ENCODE peak calls at places on chromosome 3, in six cellular contexts. One of them, this sample, is unnamed.
A peak's percentile ranks its signal among the peaks of the same experiment; 100 is the strongest.

GRCh38 chr3:173770796-173771573 is 373.4 kb downstream of the NLGN1 start:
- DNase-seq in tibial nerve: no peak
- DNase-seq in esophagus muscularis mucosa: no peak
- DNase-seq in A549: no peak
- DNase-seq in stomach: no peak
- DNase-seq in K562: no peak
- DNase-seq in this sample: no peak

GRCh38 chr3:141115752-141116541 is 64.8 kb downstream of the SPSB4 start:
- DNase-seq in esophagus muscularis mucosa: peak; percentile 78
- DNase-seq in stomach: no peak
- DNase-seq in tibial nerve: no peak
- DNase-seq in A549: no peak
- DNase-seq in K562: no peak
- DNase-seq in this sample: peak; percentile 41

GRCh38 chr3:76566211-76566534 is 473.7 kb upstream of the ROBO2 start:
- DNase-seq in A549: no peak
- DNase-seq in esophagus muscularis mucosa: no peak
- DNase-seq in tibial nerve: no peak
- DNase-seq in K562: no peak
- DNase-seq in stomach: no peak
- DNase-seq in this sample: no peak

GRCh38 chr3:42518800-42519567 is 16.5 kb downstream of the VIPR1 start:
- DNase-seq in A549: no peak
- DNase-seq in tibial nerve: no peak
- DNase-seq in stomach: no peak
- DNase-seq in K562: peak; percentile 42
- DNase-seq in esophagus muscularis mucosa: no peak
- DNase-seq in this sample: no peak

GRCh38 chr3:31934866-31935265 is 46.2 kb downstream of the OSBPL10 start:
- DNase-seq in tibial nerve: no peak
- DNase-seq in K562: no peak
- DNase-seq in A549: no peak
- DNase-seq in stomach: no peak
- DNase-seq in esophagus muscularis mucosa: no peak
- DNase-seq in this sample: no peak

GRCh38 chr3:146165844-146166243 is 4.9 kb upstream of the PLOD2 start:
- DNase-seq in stomach: no peak
- DNase-seq in esophagus muscularis mucosa: no peak
- DNase-seq in tibial nerve: no peak
- DNase-seq in K562: no peak
- DNase-seq in A549: no peak
- DNase-seq in this sample: no peak

GRCh38 chr3:194906229-194906629 is 220.5 kb downstream of the FAM43A start:
- DNase-seq in A549: no peak
- DNase-seq in stomach: no peak
- DNase-seq in tibial nerve: no peak
- DNase-seq in esophagus muscularis mucosa: peak; percentile 29
- DNase-seq in K562: no peak
- DNase-seq in this sample: no peak

GRCh38 chr3:56782215-56782614 is 19.5 kb downstream of the ARHGEF3 start:
- DNase-seq in esophagus muscularis mucosa: no peak
- DNase-seq in stomach: no peak
- DNase-seq in tibial nerve: no peak
- DNase-seq in K562: no peak
- DNase-seq in A549: no peak
- DNase-seq in this sample: no peak

GRCh38 chr3:99789322-99789721 is 28.3 kb upstream of the CMSS1 start:
- DNase-seq in A549: peak; percentile 47
- DNase-seq in stomach: no peak
- DNase-seq in K562: no peak
- DNase-seq in tibial nerve: no peak
- DNase-seq in esophagus muscularis mucosa: no peak
- DNase-seq in this sample: no peak

GRCh38 chr3:38039101-38039898 is at the start of gene DLEC1:
- DNase-seq in tibial nerve: no peak
- DNase-seq in stomach: peak; percentile 77
- DNase-seq in A549: no peak
- DNase-seq in esophagus muscularis mucosa: peak; percentile 89
- DNase-seq in K562: peak; percentile 56
- DNase-seq in this sample: peak; percentile 76

DNA sequence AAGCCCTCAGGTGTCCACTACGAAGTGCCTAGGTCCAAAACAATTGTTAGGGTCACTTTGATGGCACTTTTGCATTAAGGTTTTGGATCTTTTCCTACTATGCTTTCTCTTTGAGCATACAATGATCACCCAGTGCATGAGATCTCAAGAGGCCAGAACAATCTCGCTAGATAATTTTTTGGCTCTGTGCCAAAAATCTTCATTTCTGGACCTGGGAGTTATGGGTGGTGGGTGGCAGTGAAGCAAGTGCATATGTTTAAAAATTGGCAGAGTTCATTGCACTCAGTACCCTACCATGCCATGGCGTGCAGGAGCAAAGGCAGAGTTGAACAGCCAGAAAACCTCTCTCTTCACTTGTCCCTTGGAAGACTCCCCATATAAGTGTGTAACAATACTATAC is 797.7 kb downstream of the ROBO2 start:
- DNase-seq in K562: no peak
- DNase-seq in stomach: no peak
- DNase-seq in A549: no peak
- DNase-seq in esophagus muscularis mucosa: no peak
- DNase-seq in tibial nerve: no peak
- DNase-seq in this sample: no peak
- H3K27ac ChIP-seq in K562: no peak overlapping the region
- H3K27ac ChIP-seq in stomach: no peak overlapping the region
- H3K27ac ChIP-seq in A549: no peak overlapping the region
- H3K27ac ChIP-seq in esophagus muscularis mucosa: no peak overlapping the region
- H3K27ac ChIP-seq in tibial nerve: no peak overlapping the region
- H3K27ac ChIP-seq in this sample: no peak overlapping the region

DNA sequence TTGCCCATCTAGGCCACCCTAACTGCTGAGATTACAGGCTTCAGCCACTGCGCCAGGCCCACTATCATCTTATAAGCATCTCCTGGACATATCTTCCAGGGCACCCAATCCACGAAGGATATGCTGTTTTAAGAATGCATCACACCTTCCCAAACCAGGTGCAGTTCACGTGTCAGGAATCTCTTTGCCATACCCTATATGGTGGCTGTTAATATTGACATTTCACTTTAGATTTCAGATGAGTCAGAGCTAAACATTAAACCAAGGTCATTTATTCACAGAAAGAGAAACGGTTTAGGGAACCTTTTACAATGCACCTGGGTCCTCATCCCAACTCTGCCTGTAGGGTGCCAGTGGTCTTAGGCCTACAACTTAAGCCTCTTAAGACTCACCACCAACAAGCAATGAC is 85.7 kb downstream of the TBL1XR1 start:
- DNase-seq in esophagus muscularis mucosa: no peak
- DNase-seq in A549: peak; percentile 7
- DNase-seq in K562: no peak
- DNase-seq in stomach: no peak
- DNase-seq in tibial nerve: no peak
- DNase-seq in this sample: no peak
- H3K4me1 ChIP-seq in esophagus muscularis mucosa: peaks cover 42% of the 10 kb centered on the region
- H3K4me1 ChIP-seq in A549: peaks cover 50% of the 10 kb centered on the region
- H3K4me1 ChIP-seq in K562: peaks cover 6% of the 10 kb centered on the region
- H3K4me1 ChIP-seq in stomach: peaks cover 50% of the 10 kb centered on the region
- H3K4me1 ChIP-seq in tibial nerve: no peaks in the 10 kb centered on the region
- H3K4me1 ChIP-seq in this sample: peaks cover 8% of the 10 kb centered on the region

DNA sequence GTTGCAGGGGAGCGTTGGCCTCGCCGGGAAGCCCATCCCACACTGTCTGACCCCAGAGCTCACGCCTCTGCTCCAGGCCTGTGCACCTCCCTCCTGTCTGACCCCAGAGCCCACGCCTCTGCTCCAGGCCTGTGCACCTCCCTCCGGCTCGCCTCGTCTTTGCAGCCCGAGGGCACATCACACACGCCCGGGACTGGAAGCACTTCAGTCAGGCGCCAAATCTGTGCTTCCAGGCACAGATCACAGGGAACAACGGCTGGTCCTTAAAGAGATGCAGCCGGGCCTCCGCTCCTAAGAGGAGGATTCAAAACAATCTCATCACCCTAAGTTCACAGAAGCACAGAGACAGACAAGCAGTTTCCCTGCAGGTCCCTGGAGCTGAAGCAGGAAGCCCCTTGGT is 103.0 kb upstream of the RPL32 start:
- DNase-seq in K562: no peak
- DNase-seq in A549: no peak
- DNase-seq in esophagus muscularis mucosa: no peak
- DNase-seq in stomach: no peak
- DNase-seq in tibial nerve: no peak
- DNase-seq in this sample: no peak
- TF ChIP-seq EP300 in K562: no peak
- TF ChIP-seq EP300 in A549: no peak
- TF ChIP-seq EP300 in esophagus muscularis mucosa: no peak
- TF ChIP-seq EP300 in stomach: no peak
- TF ChIP-seq EP300 in tibial nerve: no peak
- TF ChIP-seq EP300 in this sample: no peak

GRCh38 chr3:80533553-80533952 is 765.8 kb upstream of the ROBO1 start:
- DNase-seq in esophagus muscularis mucosa: no peak
- DNase-seq in A549: no peak
- DNase-seq in stomach: no peak
- DNase-seq in K562: no peak
- DNase-seq in tibial nerve: no peak
- DNase-seq in this sample: no peak
- H3K27ac ChIP-seq in esophagus muscularis mucosa: no peak overlapping the region
- H3K27ac ChIP-seq in A549: no peak overlapping the region
- H3K27ac ChIP-seq in stomach: no peak overlapping the region
- H3K27ac ChIP-seq in K562: no peak overlapping the region
- H3K27ac ChIP-seq in tibial nerve: no peak overlapping the region
- H3K27ac ChIP-seq in this sample: no peak overlapping the region

DNA sequence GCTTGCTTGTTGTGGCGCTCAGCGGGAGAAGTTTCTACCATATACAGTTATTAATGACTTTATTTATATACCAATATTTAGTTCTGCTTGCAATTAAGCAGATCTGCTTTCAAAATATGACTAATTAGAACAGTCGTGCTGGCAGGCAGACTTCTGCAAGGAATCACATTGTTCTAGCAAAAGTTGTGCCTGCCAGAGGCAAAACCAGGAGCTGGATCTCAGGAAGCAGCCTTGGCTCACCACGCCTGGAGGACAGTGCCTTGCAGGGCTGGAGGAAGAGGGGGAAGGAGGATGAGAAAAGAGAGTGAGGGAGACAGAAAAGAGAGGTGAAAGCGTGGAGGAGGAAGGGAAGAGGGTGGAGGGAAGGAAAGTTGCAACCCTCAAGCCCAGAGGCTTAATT is 160.3 kb downstream of the NUP210 start:
- DNase-seq in stomach: no peak
- DNase-seq in esophagus muscularis mucosa: no peak
- DNase-seq in K562: no peak
- DNase-seq in A549: no peak
- DNase-seq in tibial nerve: no peak
- DNase-seq in this sample: no peak
- H3K4me1 ChIP-seq in stomach: peaks cover 6% of the 10 kb centered on the region
- H3K4me1 ChIP-seq in esophagus muscularis mucosa: peaks cover 11% of the 10 kb centered on the region
- H3K4me1 ChIP-seq in K562: peaks cover 15% of the 10 kb centered on the region
- H3K4me1 ChIP-seq in A549: peaks cover 9% of the 10 kb centered on the region
- H3K4me1 ChIP-seq in tibial nerve: no peaks in the 10 kb centered on the region
- H3K4me1 ChIP-seq in this sample: no peaks in the 10 kb centered on the region

DNA sequence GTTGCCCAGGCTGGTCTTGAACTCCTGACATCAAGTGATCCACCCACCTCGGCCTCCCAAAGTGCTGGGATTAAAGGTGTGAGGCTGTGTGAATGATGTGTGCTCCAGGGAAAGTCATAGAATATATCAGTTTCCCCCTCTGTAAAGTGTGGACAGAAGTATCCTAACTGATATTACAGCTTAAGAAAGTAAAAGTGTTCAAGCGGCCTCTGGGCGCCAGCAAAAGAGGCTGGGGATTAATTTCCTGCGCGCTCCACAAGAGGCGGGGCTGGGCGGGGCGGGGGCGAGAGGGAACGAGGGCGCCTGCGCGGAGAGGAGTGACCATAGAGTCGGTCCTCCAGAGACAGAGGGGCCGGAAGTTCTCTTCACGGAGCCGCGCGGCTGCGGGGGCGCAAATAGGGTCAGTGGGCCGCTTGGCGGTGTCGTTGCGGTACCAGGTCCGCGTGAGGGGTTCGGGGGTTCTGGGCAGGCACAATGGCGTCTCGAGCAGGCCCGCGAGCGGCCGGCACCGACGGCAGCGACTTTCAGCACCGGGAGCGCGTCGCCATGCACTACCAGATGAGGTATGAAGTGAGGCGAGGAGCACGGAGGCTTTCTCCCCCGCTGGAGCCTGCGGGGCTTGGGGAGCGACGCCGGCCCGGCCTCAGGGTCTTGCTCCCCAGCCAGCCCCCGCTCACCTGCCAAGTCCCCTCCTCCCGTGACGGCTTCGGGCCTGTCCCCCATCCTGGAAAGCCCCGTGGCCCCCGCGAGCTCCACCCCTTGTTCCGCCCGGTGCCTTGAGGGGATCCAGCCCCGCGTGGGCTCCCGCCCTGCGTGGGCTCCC is at the start of gene JAGN1:
- DNase-seq in tibial nerve: peak; percentile 84
- DNase-seq in K562: peak; percentile 96
- DNase-seq in esophagus muscularis mucosa: peak; percentile 99
- DNase-seq in A549: peak; percentile 93
- DNase-seq in stomach: peak; percentile 92
- DNase-seq in this sample: peak; percentile 91
- TF ChIP-seq EP300 in tibial nerve: no peak
- TF ChIP-seq EP300 in K562: no peak
- TF ChIP-seq EP300 in esophagus muscularis mucosa: no peak
- TF ChIP-seq EP300 in A549: no peak
- TF ChIP-seq EP300 in stomach: no peak
- TF ChIP-seq EP300 in this sample: no peak

GRCh38 chr3:191138937-191139336 is 60.1 kb upstream of the OSTN start:
- DNase-seq in K562: no peak
- DNase-seq in tibial nerve: no peak
- DNase-seq in stomach: no peak
- DNase-seq in A549: no peak
- DNase-seq in esophagus muscularis mucosa: no peak
- DNase-seq in this sample: no peak
- H3K27ac ChIP-seq in K562: no peak overlapping the region
- H3K27ac ChIP-seq in tibial nerve: no peak overlapping the region
- H3K27ac ChIP-seq in stomach: no peak overlapping the region
- H3K27ac ChIP-seq in A549: no peak overlapping the region
- H3K27ac ChIP-seq in esophagus muscularis mucosa: no peak overlapping the region
- H3K27ac ChIP-seq in this sample: no peak overlapping the region

DNA sequence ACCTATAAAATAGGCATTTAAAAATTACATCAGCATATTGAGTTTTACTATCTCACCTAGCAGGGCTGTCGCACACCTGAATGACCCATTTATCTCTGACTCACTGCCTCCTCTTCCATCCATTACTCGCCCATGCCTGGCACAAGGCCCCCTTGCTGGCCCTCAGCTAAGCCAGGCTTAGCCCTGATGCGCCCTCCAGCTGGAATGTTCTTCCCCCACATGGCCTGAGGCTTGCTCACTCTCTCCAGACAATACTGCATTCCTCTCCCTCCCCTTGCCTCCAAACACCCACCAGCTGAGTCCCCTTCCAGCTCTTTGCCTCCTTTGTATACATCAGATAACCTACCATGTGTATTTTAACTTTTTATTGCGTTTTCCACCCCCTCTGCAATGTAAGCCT is 7.2 kb downstream of the SH3BP5 start:
- DNase-seq in esophagus muscularis mucosa: no peak
- DNase-seq in tibial nerve: no peak
- DNase-seq in K562: no peak
- DNase-seq in A549: no peak
- DNase-seq in stomach: no peak
- DNase-seq in this sample: peak; percentile 63
- H3K4me1 ChIP-seq in esophagus muscularis mucosa: peaks cover 81% of the 10 kb centered on the region
- H3K4me1 ChIP-seq in tibial nerve: peaks cover 3% of the 10 kb centered on the region
- H3K4me1 ChIP-seq in K562: peaks cover 20% of the 10 kb centered on the region
- H3K4me1 ChIP-seq in A549: peaks cover 18% of the 10 kb centered on the region
- H3K4me1 ChIP-seq in stomach: peaks cover 47% of the 10 kb centered on the region
- H3K4me1 ChIP-seq in this sample: peaks cover 45% of the 10 kb centered on the region